ENCODE peak calls at places on chromosomes 7 and 10, in seven cellular contexts. I is hepatocyte; P is CD8-positive, alpha-beta T cell; B is astrocyte; H is lower lobe of right lung; M is IMR-90; S is upper lobe of right lung. N is an unnamed sample.

GRCh38 chr7:19621740-19622139 is 87.1 kb downstream of the POLR1F start:
- DNase-seq in I (no peak), P (no peak), B (peak; percentile 3), H (no peak), M (peak; percentile 0), S (no peak), N (no peak)

GRCh38 chr10:72099054-72099921 is 10.9 kb upstream of the SPOCK2 start:
- DNase-seq in I (no peak), P (no peak), B (no peak), H (no peak), M (peak; percentile 7), S (no peak), N (no peak)

GRCh38 chr7:80060218-80060806 is 74.3 kb upstream of the GNAI1 start:
- DNase-seq in I (peak; percentile 52), P (no peak), B (peak; percentile 45), H (no peak), M (peak; percentile 82), S (no peak), N (no peak)

GRCh38 chr7:157278791-157279678 is 57.8 kb upstream of the DNAJB6 start:
- DNase-seq in I (no peak), P (no peak), B (no peak), H (peak; percentile 78), M (no peak), S (peak; percentile 83), N (no peak)

GRCh38 chr10:27223964-27224363 is 16.6 kb downstream of the ACBD5 start:
- DNase-seq in I (peak; percentile 70), P (peak; percentile 37), B (no peak), H (no peak), M (peak; percentile 26), S (no peak), N (no peak)

GRCh38 chr7:136039577-136040345 is 62.6 kb upstream of the MTPN start:
- DNase-seq in I (no peak), P (no peak), B (no peak), H (no peak), M (no peak), S (no peak), N (no peak)

GRCh38 chr7:96414931-96415292 is 93.0 kb upstream of the SLC25A13 start:
- DNase-seq in I (peak; percentile 57), P (no peak), B (no peak), H (no peak), M (peak; percentile 30), S (no peak), N (no peak)

GRCh38 chr10:12638103-12638502 is 288.8 kb downstream of the CAMK1D start:
- DNase-seq in I (peak; percentile 85), P (no peak), B (peak; percentile 41), H (no peak), M (peak; percentile 31), S (no peak), N (no peak)

GRCh38 chr7:67777119-67777518 is 780.5 kb downstream of the TYW1 start:
- DNase-seq in I (no peak), P (no peak), B (no peak), H (no peak), M (no peak), S (no peak), N (no peak)

GRCh38 chr7:151869457-151869856 is 7.5 kb downstream of the PRKAG2 start:
- DNase-seq in I (no peak), P (no peak), B (no peak), H (no peak), M (no peak), S (no peak), N (no peak)

GRCh38 chr7:151866761-151867650 is 9.9 kb downstream of the PRKAG2 start:
- DNase-seq in I (no peak), P (no peak), B (no peak), H (no peak), M (no peak), S (peak; percentile 40), N (no peak)

GRCh38 chr7:151869968-151870918 is 6.7 kb downstream of the PRKAG2 start:
- DNase-seq in I (no peak), P (no peak), B (no peak), H (no peak), M (no peak), S (no peak), N (no peak)

GRCh38 chr7:151867912-151868804 is 8.8 kb downstream of the PRKAG2 start:
- DNase-seq in I (no peak), P (no peak), B (no peak), H (no peak), M (no peak), S (no peak), N (no peak)

DNA sequence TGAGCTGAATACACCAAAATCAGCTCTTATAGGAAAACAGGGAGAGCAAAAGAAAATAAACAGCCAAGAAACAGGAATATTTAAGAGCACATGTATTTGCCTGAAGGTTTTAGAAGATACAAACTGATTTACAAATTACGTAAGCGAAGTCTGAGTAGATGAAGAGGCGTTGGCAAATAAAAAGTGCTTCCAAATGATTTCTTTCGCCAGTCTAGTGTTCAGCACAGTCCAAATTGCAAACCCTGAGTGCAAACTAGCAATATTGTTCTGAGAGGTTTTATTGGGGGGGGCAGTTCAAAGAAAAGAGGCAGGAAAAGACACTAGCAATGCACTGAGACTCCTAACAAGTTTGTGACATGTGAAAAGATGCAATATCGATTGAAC is 8.1 kb downstream of the PRKAG2 start:
- DNase-seq in I (no peak), P (no peak), B (no peak), H (no peak), M (no peak), S (no peak), N (no peak)
- H3K4me3 ChIP-seq in I (no peak overlapping the region), P (no peak overlapping the region), B (no peak overlapping the region), H (peak overlapping the region; percentile 1), M (no peak overlapping the region), S (no peak overlapping the region), N (peak overlapping the region; percentile 26)

GRCh38 chr7:97842772-97843345 is 29.3 kb downstream of the ASNS start:
- DNase-seq in I (no peak), P (no peak), B (no peak), H (no peak), M (no peak), S (no peak), N (no peak)

GRCh38 chr7:97842006-97842405 is 30.2 kb downstream of the ASNS start:
- DNase-seq in I (no peak), P (no peak), B (no peak), H (no peak), M (no peak), S (no peak), N (no peak)

GRCh38 chr7:97846945-97847344 is 25.3 kb downstream of the ASNS start:
- DNase-seq in I (no peak), P (no peak), B (no peak), H (no peak), M (no peak), S (no peak), N (no peak)

GRCh38 chr7:97845622-97846203 is 26.5 kb downstream of the ASNS start:
- DNase-seq in I (peak; percentile 35), P (no peak), B (no peak), H (no peak), M (peak; percentile 15), S (no peak), N (no peak)

GRCh38 chr7:97844036-97844435 is 28.2 kb downstream of the ASNS start:
- DNase-seq in I (no peak), P (no peak), B (no peak), H (no peak), M (peak; percentile 4), S (no peak), N (no peak)
- TF ChIP-seq CTCF in I (no peak), P (no peak), B (no peak), H (no peak), M (no peak), S (no peak), N (no peak)

DNA sequence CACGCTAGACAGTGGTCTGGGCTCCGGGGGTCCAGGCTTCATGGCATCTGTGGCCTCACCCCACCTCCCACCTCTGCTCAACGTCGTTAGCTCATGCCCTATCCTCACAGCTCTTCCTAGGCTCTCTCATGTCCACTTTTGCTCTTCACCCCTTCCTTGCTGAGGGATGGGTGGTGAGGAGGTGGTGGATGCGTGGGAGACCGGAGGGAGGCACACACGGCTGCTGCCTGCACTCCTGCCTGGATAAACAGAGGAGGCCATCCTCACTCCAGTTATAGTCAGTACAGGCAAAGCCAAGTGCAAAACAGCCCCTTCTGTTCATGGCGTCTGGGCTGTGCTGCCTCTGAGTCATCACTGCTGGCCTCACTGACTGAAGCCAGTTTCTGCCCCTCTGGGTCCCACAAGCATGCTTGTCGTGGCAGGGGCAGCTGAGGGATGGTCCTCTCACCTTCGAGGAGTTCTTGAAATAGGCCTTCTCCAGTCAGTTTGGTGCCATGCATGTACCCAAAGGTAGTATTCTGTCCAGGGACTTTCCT is 31.9 kb upstream of the LRRC4 start:
- DNase-seq in I (no peak), P (no peak), B (no peak), H (no peak), M (peak; percentile 22), S (no peak), N (no peak)
- H3K27ac ChIP-seq in I (no peak overlapping the region), P (no peak overlapping the region), B (no peak overlapping the region), H (no peak overlapping the region), M (no peak overlapping the region), S (no peak overlapping the region), N (no peak overlapping the region)

DNA sequence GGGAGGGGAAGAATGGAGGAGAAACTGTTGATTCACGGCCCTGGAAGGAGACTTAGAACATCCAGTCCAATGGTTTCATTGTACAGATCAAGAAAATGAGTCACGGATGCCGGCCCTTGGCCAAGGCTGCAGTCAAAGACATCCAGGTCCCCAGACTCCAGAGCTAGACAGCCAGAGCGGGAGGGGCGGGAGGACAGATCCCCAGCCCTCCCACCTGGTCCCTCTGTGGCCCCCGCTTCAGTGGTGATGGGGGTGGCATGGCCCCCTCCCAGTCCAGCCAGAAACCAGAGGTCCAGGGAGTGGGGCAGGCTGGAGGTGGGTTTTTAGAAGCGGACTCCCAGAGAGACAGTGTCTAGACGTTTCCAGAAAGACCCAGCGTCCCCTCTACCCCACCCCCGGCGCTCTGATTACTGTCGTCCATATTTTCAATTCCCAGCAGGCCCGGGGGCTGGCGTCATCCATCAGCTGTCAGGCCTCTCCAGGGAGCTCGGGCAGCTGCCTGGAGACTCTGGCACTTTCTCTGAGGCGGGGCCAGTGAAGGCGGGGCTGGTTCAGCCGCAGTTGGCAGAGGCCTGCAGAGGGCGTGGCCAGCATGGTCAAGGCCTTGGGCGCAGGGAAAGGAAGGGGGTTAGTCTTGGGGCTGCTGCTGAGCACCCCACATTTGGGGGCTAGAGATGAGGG is 8.0 kb upstream of the HSPB1 start:
- DNase-seq in I (peak; percentile 89), P (no peak), B (peak; percentile 94), H (peak; percentile 96), M (peak; percentile 93), S (peak; percentile 98), N (peak; percentile 96)
- H3K4me3 ChIP-seq in I (no peak overlapping the region), P (no peak overlapping the region), B (peak overlapping the region; percentile 45), H (peak overlapping the region; percentile 37), M (peak overlapping the region; percentile 32), S (peak overlapping the region; percentile 42), N (peak overlapping the region; percentile 33)

N was measured in dorsolateral prefrontal cortex.